ENCODE peak calls at places on chromosomes 3 and 15, in four cellular contexts. One of them, this sample, is unnamed.

GRCh38 chr3:12822725-12823373 is 18.5 kb downstream of the RPL32 start:
- DNase-seq in suprapubic skin: no peak
- DNase-seq in CD8-positive, alpha-beta memory T cell: no peak
- DNase-seq in neural progenitor cell: no peak
- DNase-seq in this sample: no peak

GRCh38 chr3:43093974-43094373 is 11.9 kb downstream of the POMGNT2 start:
- DNase-seq in CD8-positive, alpha-beta memory T cell: no peak
- DNase-seq in suprapubic skin: no peak
- DNase-seq in neural progenitor cell: no peak
- DNase-seq in this sample: no peak

GRCh38 chr3:11642455-11643162 is 1.1 kb downstream of the VGLL4 start:
- DNase-seq in neural progenitor cell: peak; percentile 54
- DNase-seq in CD8-positive, alpha-beta memory T cell: peak; percentile 51
- DNase-seq in suprapubic skin: peak; percentile 89
- DNase-seq in this sample: peak; percentile 94

GRCh38 chr3:68880632-68881031 is 51.7 kb downstream of the TAFA4 start:
- DNase-seq in CD8-positive, alpha-beta memory T cell: no peak
- DNase-seq in suprapubic skin: no peak
- DNase-seq in neural progenitor cell: peak; percentile 13
- DNase-seq in this sample: no peak

GRCh38 chr3:126784254-126784653 is 80.2 kb downstream of the CHCHD6 start:
- DNase-seq in neural progenitor cell: peak; percentile 60
- DNase-seq in CD8-positive, alpha-beta memory T cell: no peak
- DNase-seq in suprapubic skin: no peak
- DNase-seq in this sample: no peak

GRCh38 chr15:72227720-72228119 is 3.3 kb downstream of the PKM start:
- DNase-seq in neural progenitor cell: no peak
- DNase-seq in suprapubic skin: no peak
- DNase-seq in CD8-positive, alpha-beta memory T cell: no peak
- DNase-seq in this sample: no peak

GRCh38 chr3:192303235-192303634 is 424.1 kb downstream of the FGF12 start:
- DNase-seq in CD8-positive, alpha-beta memory T cell: no peak
- DNase-seq in neural progenitor cell: peak; percentile 40
- DNase-seq in suprapubic skin: no peak
- DNase-seq in this sample: no peak

GRCh38 chr15:92909131-92909781 is 9.1 kb downstream of the CHD2 start:
- DNase-seq in neural progenitor cell: no peak
- DNase-seq in suprapubic skin: no peak
- DNase-seq in CD8-positive, alpha-beta memory T cell: no peak
- DNase-seq in this sample: no peak

GRCh38 chr3:7581831-7582230 is 720.9 kb downstream of the GRM7 start:
- DNase-seq in neural progenitor cell: no peak
- DNase-seq in suprapubic skin: no peak
- DNase-seq in CD8-positive, alpha-beta memory T cell: no peak
- DNase-seq in this sample: no peak
- H3K9me3 ChIP-seq in neural progenitor cell: no peaks in the 10 kb centered on the region
- H3K9me3 ChIP-seq in suprapubic skin: no peaks in the 10 kb centered on the region
- H3K9me3 ChIP-seq in CD8-positive, alpha-beta memory T cell: no peaks in the 10 kb centered on the region
- H3K9me3 ChIP-seq in this sample: no peaks in the 10 kb centered on the region

DNA sequence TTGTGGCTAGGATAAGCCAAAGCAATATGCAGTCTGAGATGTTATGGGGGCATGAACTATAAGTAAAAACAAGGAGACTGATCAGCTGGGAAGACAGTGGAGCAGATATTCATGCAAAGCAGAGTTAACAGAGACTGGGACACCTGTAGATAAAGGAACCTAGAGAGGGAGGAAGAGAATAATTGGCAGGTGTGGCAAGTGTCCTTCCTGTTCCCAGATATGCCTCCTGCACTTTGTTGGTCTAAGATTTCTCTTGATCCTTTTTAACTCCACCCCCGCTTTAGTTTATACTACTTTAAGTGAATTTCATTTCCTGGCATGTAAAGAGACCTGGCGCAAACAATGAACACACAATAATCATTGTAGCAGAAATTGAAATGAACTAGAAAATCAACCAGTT is 169.4 kb downstream of the CNTN6 start:
- DNase-seq in suprapubic skin: no peak
- DNase-seq in neural progenitor cell: no peak
- DNase-seq in CD8-positive, alpha-beta memory T cell: no peak
- DNase-seq in this sample: no peak
- H3K9me3 ChIP-seq in suprapubic skin: no peaks in the 10 kb centered on the region
- H3K9me3 ChIP-seq in neural progenitor cell: no peaks in the 10 kb centered on the region
- H3K9me3 ChIP-seq in CD8-positive, alpha-beta memory T cell: no peaks in the 10 kb centered on the region
- H3K9me3 ChIP-seq in this sample: no peaks in the 10 kb centered on the region

DNA sequence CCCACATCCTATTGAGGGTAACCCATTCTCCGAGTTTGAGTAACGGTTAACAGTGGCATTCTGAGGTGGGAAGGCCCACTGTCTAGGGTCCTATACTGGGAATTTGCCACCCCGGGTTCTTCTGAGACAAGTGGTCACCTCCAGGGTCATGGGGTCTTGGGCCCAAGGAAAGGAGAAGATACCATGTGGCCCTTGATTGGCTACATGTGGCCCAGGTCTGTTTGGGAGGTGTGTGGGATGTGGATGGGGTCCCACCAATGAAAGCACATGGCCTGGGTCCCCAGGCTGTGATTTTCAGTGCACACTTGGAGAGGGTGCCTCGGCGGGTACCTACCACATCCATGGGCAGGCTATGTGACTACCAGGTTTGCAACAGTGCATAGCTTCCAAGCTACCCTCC is 214.4 kb downstream of the UBE3A start:
- DNase-seq in neural progenitor cell: no peak
- DNase-seq in suprapubic skin: no peak
- DNase-seq in CD8-positive, alpha-beta memory T cell: no peak
- DNase-seq in this sample: no peak
- H3K9me3 ChIP-seq in neural progenitor cell: no peaks in the 10 kb centered on the region
- H3K9me3 ChIP-seq in suprapubic skin: peaks cover 13% of the 10 kb centered on the region
- H3K9me3 ChIP-seq in CD8-positive, alpha-beta memory T cell: no peaks in the 10 kb centered on the region
- H3K9me3 ChIP-seq in this sample: peaks cover 15% of the 10 kb centered on the region

GRCh38 chr3:31688847-31689246 is 156.1 kb downstream of the STT3B start:
- DNase-seq in suprapubic skin: no peak
- DNase-seq in CD8-positive, alpha-beta memory T cell: no peak
- DNase-seq in neural progenitor cell: no peak
- DNase-seq in this sample: no peak

GRCh38 chr3:31692714-31693113 is 160.0 kb downstream of the STT3B start:
- DNase-seq in CD8-positive, alpha-beta memory T cell: no peak
- DNase-seq in suprapubic skin: no peak
- DNase-seq in neural progenitor cell: peak; percentile 28
- DNase-seq in this sample: no peak

GRCh38 chr3:31687020-31687802 is 154.5 kb downstream of the STT3B start:
- DNase-seq in CD8-positive, alpha-beta memory T cell: no peak
- DNase-seq in suprapubic skin: no peak
- DNase-seq in neural progenitor cell: no peak
- DNase-seq in this sample: no peak
- H3K9me3 ChIP-seq in CD8-positive, alpha-beta memory T cell: no peaks in the 10 kb centered on the region
- H3K9me3 ChIP-seq in suprapubic skin: no peaks in the 10 kb centered on the region
- H3K9me3 ChIP-seq in neural progenitor cell: no peaks in the 10 kb centered on the region
- H3K9me3 ChIP-seq in this sample: no peaks in the 10 kb centered on the region

DNA sequence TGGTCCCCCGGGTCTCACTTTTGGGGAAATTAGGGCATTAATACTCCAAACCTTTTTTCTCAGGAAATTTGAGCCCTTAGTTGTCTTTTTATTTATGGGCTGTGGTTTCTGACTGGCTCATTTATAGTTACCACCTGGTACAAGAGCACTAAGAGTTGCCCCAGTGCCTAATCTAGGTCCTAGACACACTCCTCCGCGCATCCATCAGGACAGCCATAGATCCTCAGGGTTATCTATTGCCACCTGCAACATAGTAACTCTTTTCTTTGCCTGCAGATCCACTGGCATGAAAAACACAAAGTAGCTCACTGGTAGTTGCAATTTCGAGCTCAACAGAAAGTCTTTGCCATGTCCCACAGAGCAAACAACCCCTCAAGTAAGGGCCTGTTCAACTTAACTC is 576.4 kb upstream of the ROBO2 start:
- DNase-seq in suprapubic skin: no peak
- DNase-seq in CD8-positive, alpha-beta memory T cell: no peak
- DNase-seq in neural progenitor cell: no peak
- DNase-seq in this sample: no peak
- H3K9me3 ChIP-seq in suprapubic skin: no peaks in the 10 kb centered on the region
- H3K9me3 ChIP-seq in CD8-positive, alpha-beta memory T cell: no peaks in the 10 kb centered on the region
- H3K9me3 ChIP-seq in neural progenitor cell: no peaks in the 10 kb centered on the region
- H3K9me3 ChIP-seq in this sample: no peaks in the 10 kb centered on the region